ENCODE peak calls at places on chromosomes 12 and 14, in nine cellular contexts. X, T, P, E, J, A, U, G and W are unnamed samples.
A peak's percentile ranks its signal among the peaks of the same experiment; 100 is the strongest.

GRCh38 chr12:102962532-102962931 is 5.1 kb downstream of the ASCL1 start:
- DNase-seq in U (no peak), X (no peak), A (no peak), G (no peak), T (no peak), J (no peak), E (no peak), P (no peak), W (no peak)

GRCh38 chr14:80636071-80636470 is 305.5 kb downstream of the CEP128 start:
- DNase-seq in A (no peak), G (no peak), J (no peak), E (no peak), P (no peak), T (no peak), U (no peak), X (no peak), W (no peak)

GRCh38 chr14:88225721-88226120 is 97.3 kb downstream of the KCNK10 start:
- DNase-seq in P (no peak), X (no peak), T (no peak), E (peak; percentile 14), G (no peak), U (no peak), J (no peak), A (no peak), W (no peak)

GRCh38 chr14:39107624-39108023 is 4.6 kb upstream of the SEC23A start:
- DNase-seq in U (no peak), G (no peak), J (no peak), T (no peak), X (peak; percentile 27), E (peak; percentile 34), A (no peak), P (no peak), W (no peak)

GRCh38 chr12:30450872-30451271 is 244.8 kb downstream of the IPO8 start:
- DNase-seq in E (no peak), T (no peak), A (no peak), P (no peak), X (no peak), J (no peak), U (no peak), G (no peak), W (no peak)

GRCh38 chr14:32986791-32987545 is 48.3 kb downstream of the NPAS3 start:
- DNase-seq in E (no peak), X (no peak), J (no peak), A (no peak), T (no peak), G (peak; percentile 88), U (no peak), P (no peak), W (no peak)

GRCh38 chr14:91311284-91311662 is 66.8 kb upstream of the GPR68 start:
- DNase-seq in A (no peak), G (no peak), P (no peak), U (peak; percentile 35), J (no peak), E (no peak), T (no peak), X (no peak), W (no peak)

GRCh38 chr12:46560078-46560477 is 187.5 kb upstream of the SLC38A2 start:
- DNase-seq in X (no peak), P (no peak), G (no peak), T (no peak), J (no peak), U (no peak), A (no peak), E (no peak), W (no peak)

GRCh38 chr14:55581011-55581806 is 1.2 kb downstream of the KTN1 start:
- DNase-seq in E (peak; percentile 37), G (peak; percentile 15), J (peak; percentile 9), T (peak; percentile 19), U (peak; percentile 48), P (peak; percentile 28), X (peak; percentile 11), A (peak; percentile 14), W (peak; percentile 17)

GRCh38 chr12:79366374-79366773 is 324.4 kb downstream of the PAWR start:
- DNase-seq in U (no peak), G (no peak), T (no peak), P (no peak), J (no peak), X (no peak), E (peak; percentile 23), A (no peak), W (no peak)